ENCODE peak calls at places on chromosomes 12 and 14, in four cellular contexts. One of them, this sample, is unnamed.

GRCh38 chr12:75533239-75533638 is 21.8 kb upstream of the KRR1 start:
- DNase-seq in left ventricle myocardium inferior: no peak
- DNase-seq in AG04450: no peak
- DNase-seq in heart left ventricle: no peak
- DNase-seq in this sample: no peak

GRCh38 chr14:92897922-92898599 is 24.9 kb upstream of the CHGA start:
- DNase-seq in heart left ventricle: no peak
- DNase-seq in left ventricle myocardium inferior: no peak
- DNase-seq in AG04450: no peak
- DNase-seq in this sample: no peak

GRCh38 chr12:57175428-57176138 is 28.2 kb upstream of the LRP1-AS start:
- DNase-seq in left ventricle myocardium inferior: peak
- DNase-seq in heart left ventricle: peak
- DNase-seq in AG04450: peak
- DNase-seq in this sample: peak

GRCh38 chr12:7108042-7108927 is 729 bp downstream of the C1RL start:
- DNase-seq in heart left ventricle: peak
- DNase-seq in left ventricle myocardium inferior: peak
- DNase-seq in AG04450: no peak
- DNase-seq in this sample: peak

GRCh38 chr12:120102189-120103043 is 14.1 kb downstream of the RAB35 start:
- DNase-seq in left ventricle myocardium inferior: no peak
- DNase-seq in heart left ventricle: peak
- DNase-seq in AG04450: no peak
- DNase-seq in this sample: no peak

GRCh38 chr12:51943346-51943745 is 8.2 kb upstream of the ACVR1B start:
- DNase-seq in AG04450: no peak
- DNase-seq in left ventricle myocardium inferior: no peak
- DNase-seq in heart left ventricle: no peak
- DNase-seq in this sample: no peak

GRCh38 chr14:70139384-70139783 is 49.4 kb downstream of the SLC8A3 start:
- DNase-seq in AG04450: no peak
- DNase-seq in heart left ventricle: no peak
- DNase-seq in left ventricle myocardium inferior: no peak
- DNase-seq in this sample: no peak

GRCh38 chr14:76929927-76930326 is 98.6 kb downstream of the IRF2BPL start:
- DNase-seq in AG04450: no peak
- DNase-seq in left ventricle myocardium inferior: no peak
- DNase-seq in heart left ventricle: no peak
- DNase-seq in this sample: no peak

GRCh38 chr14:67583711-67584644 is 16.1 kb downstream of the PIGH start:
- DNase-seq in left ventricle myocardium inferior: no peak
- DNase-seq in AG04450: no peak
- DNase-seq in heart left ventricle: no peak
- DNase-seq in this sample: no peak

GRCh38 chr14:31038521-31039166 is 12.5 kb upstream of the STRN3 start:
- DNase-seq in heart left ventricle: no peak
- DNase-seq in AG04450: no peak
- DNase-seq in left ventricle myocardium inferior: no peak
- DNase-seq in this sample: no peak

GRCh38 chr14:31036552-31036951 is 10.4 kb upstream of the STRN3 start:
- DNase-seq in heart left ventricle: no peak
- DNase-seq in AG04450: no peak
- DNase-seq in left ventricle myocardium inferior: no peak
- DNase-seq in this sample: no peak

GRCh38 chr14:31042300-31042699 is 16.1 kb upstream of the STRN3 start:
- DNase-seq in heart left ventricle: no peak
- DNase-seq in left ventricle myocardium inferior: no peak
- DNase-seq in AG04450: no peak
- DNase-seq in this sample: no peak

GRCh38 chr14:31043379-31043778 is 17.2 kb upstream of the STRN3 start:
- DNase-seq in AG04450: no peak
- DNase-seq in left ventricle myocardium inferior: no peak
- DNase-seq in heart left ventricle: no peak
- DNase-seq in this sample: no peak

DNA sequence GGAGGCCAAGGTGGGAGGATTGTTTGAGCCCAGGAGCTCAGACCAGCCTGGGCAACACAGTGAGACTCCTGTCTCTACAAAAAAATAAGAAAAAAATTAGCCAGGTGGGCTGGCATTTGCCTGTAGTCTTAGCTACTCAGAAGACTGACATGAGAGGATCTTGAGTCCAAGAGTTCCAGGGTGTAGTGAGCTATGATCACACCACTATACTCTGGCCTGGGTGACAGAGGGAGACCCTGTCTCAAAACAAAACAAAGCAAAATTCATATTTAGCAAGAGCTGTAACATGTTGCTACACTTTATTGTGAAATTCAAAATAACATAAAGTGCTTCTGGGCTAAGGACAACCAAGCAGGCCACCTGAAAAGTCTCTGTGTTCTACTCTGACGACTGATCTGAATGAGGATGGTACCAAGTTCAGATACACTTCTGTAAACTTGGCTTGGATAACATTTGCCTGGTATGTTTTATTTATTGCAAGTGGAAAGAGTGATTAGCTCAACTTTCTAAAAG is 11.6 kb upstream of the STRN3 start:
- DNase-seq in AG04450: no peak
- DNase-seq in left ventricle myocardium inferior: no peak
- DNase-seq in heart left ventricle: no peak
- DNase-seq in this sample: no peak
- H3K27ac ChIP-seq in AG04450: no peak
- H3K27ac ChIP-seq in left ventricle myocardium inferior: no peak
- H3K27ac ChIP-seq in heart left ventricle: no peak
- H3K27ac ChIP-seq in this sample: no peak

GRCh38 chr12:67431436-67432049 is 162.4 kb downstream of the CAND1 start:
- DNase-seq in left ventricle myocardium inferior: no peak
- DNase-seq in AG04450: no peak
- DNase-seq in heart left ventricle: no peak
- DNase-seq in this sample: no peak

GRCh38 chr12:67430708-67431335 is 161.7 kb downstream of the CAND1 start:
- DNase-seq in left ventricle myocardium inferior: peak
- DNase-seq in heart left ventricle: peak
- DNase-seq in AG04450: no peak
- DNase-seq in this sample: no peak

GRCh38 chr12:67436230-67436629 is 167.1 kb downstream of the CAND1 start:
- DNase-seq in heart left ventricle: no peak
- DNase-seq in AG04450: no peak
- DNase-seq in left ventricle myocardium inferior: no peak
- DNase-seq in this sample: no peak

GRCh38 chr12:67434653-67435375 is 165.7 kb downstream of the CAND1 start:
- DNase-seq in left ventricle myocardium inferior: no peak
- DNase-seq in AG04450: peak
- DNase-seq in heart left ventricle: no peak
- DNase-seq in this sample: no peak

DNA sequence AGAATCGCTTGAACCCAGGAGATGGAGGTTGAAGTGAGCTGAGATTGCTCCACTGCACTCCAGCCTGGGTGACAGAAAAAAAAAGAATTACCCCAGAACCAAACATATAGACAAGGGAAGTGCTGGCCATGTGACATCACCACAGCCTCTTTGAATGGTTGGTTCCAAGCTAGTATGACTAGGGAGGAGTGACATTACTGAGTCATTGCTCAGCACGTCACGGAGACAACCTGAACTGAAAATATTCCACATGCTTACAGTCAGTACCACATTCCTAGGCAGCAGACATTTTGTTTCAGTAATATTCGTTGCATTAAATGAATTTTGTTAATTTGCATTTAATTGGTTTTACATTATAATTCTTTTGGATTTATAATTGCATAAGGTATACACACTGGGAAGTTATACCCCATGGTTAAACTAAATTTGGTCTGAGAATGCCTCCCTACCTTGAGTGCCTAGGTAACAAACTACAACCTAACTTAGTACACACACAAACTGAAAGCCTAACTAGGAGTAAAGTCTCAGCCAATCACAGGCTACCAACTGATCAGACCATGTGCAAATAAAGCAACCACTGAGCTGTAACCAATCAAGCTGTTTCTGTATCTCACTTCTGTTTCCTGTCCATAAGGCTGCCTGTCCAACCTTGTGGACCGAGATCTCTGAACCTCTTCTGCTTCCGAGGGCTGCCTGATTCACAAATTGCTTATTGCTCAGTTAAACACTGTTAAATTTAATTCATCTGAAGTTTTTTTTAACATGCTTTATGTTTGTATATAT is 164.4 kb downstream of the CAND1 start:
- DNase-seq in left ventricle myocardium inferior: no peak
- DNase-seq in AG04450: no peak
- DNase-seq in heart left ventricle: no peak
- DNase-seq in this sample: no peak
- H3K27ac ChIP-seq in left ventricle myocardium inferior: peak
- H3K27ac ChIP-seq in AG04450: peak
- H3K27ac ChIP-seq in heart left ventricle: peak
- H3K27ac ChIP-seq in this sample: no peak

GRCh38 chr14:29734732-29735131 is 192.9 kb downstream of the PRKD1 start:
- DNase-seq in AG04450: no peak
- DNase-seq in left ventricle myocardium inferior: no peak
- DNase-seq in heart left ventricle: no peak
- DNase-seq in this sample: no peak
- H3K27ac ChIP-seq in AG04450: no peak
- H3K27ac ChIP-seq in left ventricle myocardium inferior: no peak
- H3K27ac ChIP-seq in heart left ventricle: no peak
- H3K27ac ChIP-seq in this sample: no peak

GRCh38 chr12:104273503-104273902 is 30.0 kb upstream of the EID3 start:
- DNase-seq in heart left ventricle: no peak
- DNase-seq in left ventricle myocardium inferior: no peak
- DNase-seq in AG04450: no peak
- DNase-seq in this sample: no peak

GRCh38 chr12:104276192-104277131 is 27.1 kb upstream of the EID3 start:
- DNase-seq in heart left ventricle: no peak
- DNase-seq in AG04450: no peak
- DNase-seq in left ventricle myocardium inferior: no peak
- DNase-seq in this sample: peak

GRCh38 chr12:104272938-104273337 is 30.6 kb upstream of the EID3 start:
- DNase-seq in left ventricle myocardium inferior: no peak
- DNase-seq in heart left ventricle: no peak
- DNase-seq in AG04450: no peak
- DNase-seq in this sample: no peak

GRCh38 chr12:104274811-104275210 is 28.7 kb upstream of the EID3 start:
- DNase-seq in AG04450: no peak
- DNase-seq in left ventricle myocardium inferior: no peak
- DNase-seq in heart left ventricle: no peak
- DNase-seq in this sample: no peak

DNA sequence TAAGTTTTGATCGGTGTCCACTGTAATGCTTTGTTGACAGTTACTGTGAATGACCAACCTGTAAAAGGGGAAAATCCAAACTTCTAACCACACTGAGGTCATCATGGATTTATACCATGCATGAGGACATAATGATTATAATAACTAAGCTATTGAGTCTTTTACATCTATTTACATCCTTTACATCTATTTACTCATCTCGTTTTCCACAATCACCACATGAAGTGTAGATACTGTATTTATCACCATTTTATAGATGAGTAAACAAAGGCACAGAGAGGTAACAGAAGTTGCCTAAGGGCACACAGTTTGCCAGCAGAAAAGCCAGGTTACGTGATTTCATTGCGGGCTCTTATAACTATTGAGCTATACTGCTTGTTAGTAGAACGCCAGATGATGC is 27.9 kb upstream of the EID3 start:
- DNase-seq in heart left ventricle: no peak
- DNase-seq in AG04450: no peak
- DNase-seq in left ventricle myocardium inferior: no peak
- DNase-seq in this sample: no peak
- H3K27ac ChIP-seq in heart left ventricle: no peak
- H3K27ac ChIP-seq in AG04450: no peak
- H3K27ac ChIP-seq in left ventricle myocardium inferior: no peak
- H3K27ac ChIP-seq in this sample: peak

GRCh38 chr14:32021341-32021740 is 55.8 kb upstream of the ARHGAP5 start:
- DNase-seq in AG04450: no peak
- DNase-seq in heart left ventricle: no peak
- DNase-seq in left ventricle myocardium inferior: no peak
- DNase-seq in this sample: no peak
- H3K27ac ChIP-seq in AG04450: no peak
- H3K27ac ChIP-seq in heart left ventricle: no peak
- H3K27ac ChIP-seq in left ventricle myocardium inferior: no peak
- H3K27ac ChIP-seq in this sample: no peak